ENCODE peak calls at places on chromosome 17, in six cellular contexts. I is cardiac muscle cell, Z is cardiac fibroblast, N is AG09309, T is brain microvascular endothelial cell, D is neural progenitor cell. C is an unnamed sample.

GRCh38 chr17:17889922-17890321 is 53.1 kb upstream of the SREBF1 start:
- DNase-seq in I (no peak), Z (no peak), N (no peak), T (no peak), D (no peak), C (no peak)

GRCh38 chr17:73658821-73659220 is 14.6 kb upstream of the SDK2 start:
- DNase-seq in I (no peak), Z (no peak), N (no peak), T (no peak), D (no peak), C (no peak)

GRCh38 chr17:13085578-13085977 is 67.8 kb upstream of the ELAC2 start:
- DNase-seq in I (no peak), Z (no peak), N (no peak), T (no peak), D (no peak), C (no peak)

GRCh38 chr17:5508855-5509254 is 22.5 kb downstream of the MIS12 start:
- DNase-seq in I (peak), Z (peak), N (no peak), T (peak), D (peak), C (peak)

GRCh38 chr17:42853004-42853403 is 2.0 kb downstream of the AOC3 start:
- DNase-seq in I (no peak), Z (no peak), N (no peak), T (no peak), D (no peak), C (no peak)

GRCh38 chr17:2707721-2708584 is 3.6 kb downstream of the CLUH start:
- DNase-seq in I (no peak), Z (no peak), N (no peak), T (no peak), D (peak), C (no peak)

GRCh38 chr17:44230139-44230695 is 10.7 kb upstream of the UBTF start:
- DNase-seq in I (no peak), Z (no peak), N (no peak), T (no peak), D (no peak), C (no peak)

GRCh38 chr17:42673885-42674754 is 2.7 kb downstream of the PLEKHH3 start:
- DNase-seq in I (peak), Z (peak), N (no peak), T (no peak), D (peak), C (no peak)

GRCh38 chr17:76260669-76261068 is 4.5 kb upstream of the UBALD2 start:
- DNase-seq in I (no peak), Z (no peak), N (no peak), T (no peak), D (no peak), C (no peak)

GRCh38 chr17:41965694-41966375 is 760 bp upstream of the CNP start:
- DNase-seq in I (peak), Z (peak), N (no peak), T (no peak), D (peak), C (no peak)

GRCh38 chr17:44766409-44767038 is 7.7 kb downstream of the ADAM11 start:
- DNase-seq in I (no peak), Z (no peak), N (no peak), T (no peak), D (no peak), C (no peak)

GRCh38 chr17:64505320-64506200 is 529 bp downstream of the DDX5 start:
- DNase-seq in I (peak), Z (peak), N (peak), T (peak), D (peak), C (peak)

GRCh38 chr17:68446626-68447041 is 10.7 kb downstream of the WIPI1 start:
- DNase-seq in I (no peak), Z (no peak), N (no peak), T (no peak), D (no peak), C (no peak)

GRCh38 chr17:13500947-13501346 is 100.8 kb downstream of the HS3ST3A1 start:
- DNase-seq in I (no peak), Z (no peak), N (no peak), T (no peak), D (no peak), C (no peak)

GRCh38 chr17:17568772-17569195 is 22.7 kb downstream of the PEMT start:
- DNase-seq in I (peak), Z (peak), N (no peak), T (no peak), D (peak), C (no peak)

GRCh38 chr17:44967026-44967906 is 837 bp downstream of the C1QL1 start:
- DNase-seq in I (no peak), Z (no peak), N (no peak), T (no peak), D (peak), C (no peak)

GRCh38 chr17:73595931-73596330 is 48.3 kb downstream of the SDK2 start:
- DNase-seq in I (no peak), Z (no peak), N (no peak), T (no peak), D (no peak), C (no peak)

GRCh38 chr17:72790194-72790593 is 302.3 kb downstream of the SLC39A11 start:
- DNase-seq in I (no peak), Z (no peak), N (no peak), T (no peak), D (no peak), C (no peak)

GRCh38 chr17:42459983-42460300 is 1.3 kb downstream of the ATP6V0A1 start:
- DNase-seq in I (peak), Z (peak), N (no peak), T (peak), D (peak), C (no peak)

GRCh38 chr17:3915642-3916012 is 638 bp downstream of the P2RX1 start:
- DNase-seq in I (no peak), Z (no peak), N (no peak), T (no peak), D (no peak), C (no peak)

GRCh38 chr17:45127209-45127582 is 5.1 kb downstream of the PLCD3 start:
- DNase-seq in I (no peak), Z (no peak), N (no peak), T (no peak), D (no peak), C (no peak)

GRCh38 chr17:45784583-45785372 is 658 bp downstream of the CRHR1 start:
- DNase-seq in I (peak), Z (no peak), N (no peak), T (no peak), D (peak), C (no peak)

GRCh38 chr17:5819396-5819795 is 235.1 kb upstream of the NLRP1 start:
- DNase-seq in I (no peak), Z (peak), N (no peak), T (no peak), D (no peak), C (no peak)

GRCh38 chr17:31472137-31472536 is 80.7 kb downstream of the RAB11FIP4 start:
- DNase-seq in I (no peak), Z (no peak), N (no peak), T (no peak), D (no peak), C (no peak)

GRCh38 chr17:56679767-56680422 is 86.4 kb downstream of the NOG start:
- DNase-seq in I (no peak), Z (no peak), N (no peak), T (peak), D (no peak), C (no peak)

GRCh38 chr17:36920032-36921000 is 17.0 kb upstream of the LHX1 start:
- DNase-seq in I (no peak), Z (peak), N (no peak), T (no peak), D (peak), C (peak)

GRCh38 chr17:38556234-38556633 is 49.5 kb downstream of the SRCIN1 start:
- DNase-seq in I (no peak), Z (no peak), N (no peak), T (no peak), D (no peak), C (no peak)

GRCh38 chr17:27526603-27527002 is 70.4 kb downstream of the KSR1 start:
- DNase-seq in I (peak), Z (peak), N (no peak), T (peak), D (peak), C (no peak)

GRCh38 chr17:2905269-2905668 is 109.0 kb downstream of the RAP1GAP2 start:
- DNase-seq in I (no peak), Z (no peak), N (no peak), T (no peak), D (no peak), C (no peak)

GRCh38 chr17:16879686-16880085 is 92.2 kb downstream of the TNFRSF13B start:
- DNase-seq in I (no peak), Z (no peak), N (no peak), T (no peak), D (no peak), C (no peak)

GRCh38 chr17:1109606-1110523 is 69.9 kb downstream of the ABR start:
- DNase-seq in I (no peak), Z (no peak), N (no peak), T (no peak), D (peak), C (no peak)

GRCh38 chr17:31415004-31415454 is 23.6 kb downstream of the RAB11FIP4 start:
- DNase-seq in I (no peak), Z (no peak), N (no peak), T (no peak), D (no peak), C (no peak)

GRCh38 chr17:43822566-43823190 is 10.3 kb downstream of the MPP3 start:
- DNase-seq in I (peak), Z (no peak), N (no peak), T (no peak), D (no peak), C (no peak)

DNA sequence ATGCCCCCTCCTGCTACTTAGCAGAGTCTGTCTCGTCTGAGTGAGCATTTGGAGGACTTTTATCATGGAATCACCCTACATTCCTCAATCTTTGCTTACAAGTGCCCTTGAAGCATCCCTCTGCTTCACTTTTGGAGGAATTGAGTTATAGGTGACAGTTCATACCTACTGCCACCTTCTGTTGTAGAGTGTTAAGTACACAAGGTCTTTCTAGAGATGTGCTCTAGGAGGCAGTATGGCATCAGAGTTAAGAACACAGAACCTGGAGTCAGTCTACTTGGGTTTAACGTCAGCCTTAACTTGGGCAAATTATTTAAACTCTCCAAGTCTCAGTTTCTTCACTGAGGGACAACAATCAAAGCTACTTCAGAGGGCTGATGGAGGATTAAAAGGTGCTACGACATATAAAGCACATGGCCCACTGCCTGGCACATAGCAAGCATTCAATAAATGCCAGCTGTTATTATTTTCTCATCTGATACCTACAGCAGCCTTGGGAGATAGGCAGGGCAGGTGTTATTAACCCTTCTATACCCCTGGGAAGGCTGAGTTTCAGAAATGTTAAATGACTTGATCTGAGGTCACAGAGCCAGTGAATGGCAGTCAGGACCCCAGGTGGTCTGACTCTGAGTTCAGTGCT is 62.2 kb downstream of the UTP18 start:
- DNase-seq in I (peak), Z (peak), N (peak), T (no peak), D (peak), C (no peak)
- TF ChIP-seq CTCF in I (peak), Z (peak), N (peak), T (peak), D (peak), C (peak)

DNA sequence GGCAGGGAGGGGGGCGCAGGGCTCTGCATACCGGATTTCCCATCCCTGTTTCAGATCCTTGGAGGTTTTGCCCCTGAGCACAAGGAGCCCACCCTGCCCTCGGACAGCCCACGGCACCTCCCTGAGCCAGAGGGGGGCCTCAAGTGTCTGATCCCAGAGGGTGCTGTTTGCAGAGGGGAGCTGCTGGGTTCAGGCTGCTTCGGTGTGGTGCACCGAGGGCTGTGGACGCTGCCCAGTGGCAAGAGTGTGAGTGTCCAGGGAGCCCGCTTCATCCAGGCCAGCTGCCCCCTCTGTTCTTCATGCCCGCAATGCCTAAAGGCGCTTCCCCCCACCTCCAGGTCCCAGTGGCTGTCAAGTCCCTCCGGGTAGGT is 2.5 kb downstream of the TNK1 start:
- DNase-seq in I (no peak), Z (no peak), N (no peak), T (no peak), D (no peak), C (no peak)
- H3K4me3 ChIP-seq in I (no peak), Z (no peak), N (no peak), T (no peak), D (no peak), C (no peak)

GRCh38 chr17:61583242-61583641 is 7.8 kb downstream of the NACA2 start:
- DNase-seq in I (peak), Z (peak), N (peak), T (peak), D (no peak), C (peak)
- TF ChIP-seq CTCF in I (peak), Z (peak), N (peak), T (peak), D (peak), C (peak)

GRCh38 chr17:82590216-82590615 is 58.0 kb downstream of the WDR45B start:
- DNase-seq in I (no peak), Z (no peak), N (no peak), T (no peak), D (no peak), C (no peak)
- H3K4me3 ChIP-seq in I (no peak), Z (no peak), N (no peak), T (no peak), D (no peak), C (no peak)

GRCh38 chr17:77889866-77890760 is 68.4 kb upstream of the TNRC6C start:
- DNase-seq in I (no peak), Z (no peak), N (no peak), T (no peak), D (no peak), C (no peak)
- TF ChIP-seq CTCF in I (no peak), Z (no peak), N (peak), T (no peak), D (no peak), C (no peak)

GRCh38 chr17:55391764-55392467 is 29.7 kb downstream of the MMD start:
- DNase-seq in I (no peak), Z (no peak), N (no peak), T (no peak), D (no peak), C (no peak)
- H3K4me3 ChIP-seq in I (no peak), Z (no peak), N (no peak), T (no peak), D (no peak), C (no peak)

GRCh38 chr17:48001187-48001586 is 30.3 kb downstream of the CDK5RAP3 start:
- DNase-seq in I (peak), Z (no peak), N (no peak), T (no peak), D (no peak), C (no peak)

GRCh38 chr17:48002208-48002919 is 31.5 kb downstream of the CDK5RAP3 start:
- DNase-seq in I (peak), Z (peak), N (no peak), T (peak), D (peak), C (peak)

GRCh38 chr17:48003686-48004120 is 32.8 kb downstream of the CDK5RAP3 start:
- DNase-seq in I (no peak), Z (no peak), N (no peak), T (no peak), D (peak), C (no peak)

GRCh38 chr17:48004973-48005372 is 32.6 kb downstream of the COPZ2 start:
- DNase-seq in I (no peak), Z (no peak), N (no peak), T (no peak), D (no peak), C (no peak)

GRCh38 chr17:48002920-48003685 is 32.2 kb downstream of the CDK5RAP3 start:
- DNase-seq in I (no peak), Z (no peak), N (no peak), T (peak), D (peak), C (no peak)
- TF ChIP-seq CTCF in I (no peak), Z (no peak), N (no peak), T (peak), D (peak), C (peak)

GRCh38 chr17:79728908-79729471 is 1.8 kb upstream of the ENPP7 start:
- DNase-seq in I (no peak), Z (no peak), N (no peak), T (no peak), D (no peak), C (no peak)

GRCh38 chr17:79729761-79730160 is 982 bp upstream of the ENPP7 start:
- DNase-seq in I (no peak), Z (no peak), N (no peak), T (no peak), D (no peak), C (no peak)

GRCh38 chr17:79730769-79731483 is at the start of gene ENPP7:
- DNase-seq in I (no peak), Z (no peak), N (no peak), T (no peak), D (no peak), C (no peak)

GRCh38 chr17:79730437-79730768 is 340 bp upstream of the ENPP7 start:
- DNase-seq in I (no peak), Z (no peak), N (no peak), T (no peak), D (no peak), C (no peak)

GRCh38 chr17:79728169-79728907 is 2.4 kb upstream of the ENPP7 start:
- DNase-seq in I (peak), Z (peak), N (peak), T (peak), D (peak), C (peak)
- H3K4me3 ChIP-seq in I (no peak), Z (peak), N (peak), T (peak), D (peak), C (peak)

DNA sequence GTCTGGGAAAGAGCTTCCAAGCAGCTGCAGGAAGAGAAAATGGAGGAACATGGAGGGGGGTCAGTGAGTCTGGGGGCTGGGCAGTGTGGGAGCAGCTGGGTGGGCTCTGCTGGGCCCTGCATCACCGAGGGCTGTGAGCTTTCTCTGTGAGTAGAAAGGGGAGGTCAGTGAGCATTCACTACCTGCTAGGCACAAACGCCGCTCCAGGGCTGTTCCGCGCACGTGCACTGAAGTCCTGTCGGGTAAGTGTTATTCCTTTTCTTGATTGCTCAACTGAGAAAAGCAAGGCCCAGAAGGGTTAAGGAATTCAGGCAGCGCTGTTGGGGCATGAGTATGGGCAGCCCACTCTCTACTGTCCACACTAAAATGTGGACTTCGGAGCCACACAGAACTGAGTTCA is 4.7 kb downstream of the CACNG5 start:
- DNase-seq in I (no peak), Z (no peak), N (no peak), T (no peak), D (no peak), C (no peak)
- TF ChIP-seq CTCF in I (no peak), Z (no peak), N (no peak), T (no peak), D (no peak), C (no peak)

DNA sequence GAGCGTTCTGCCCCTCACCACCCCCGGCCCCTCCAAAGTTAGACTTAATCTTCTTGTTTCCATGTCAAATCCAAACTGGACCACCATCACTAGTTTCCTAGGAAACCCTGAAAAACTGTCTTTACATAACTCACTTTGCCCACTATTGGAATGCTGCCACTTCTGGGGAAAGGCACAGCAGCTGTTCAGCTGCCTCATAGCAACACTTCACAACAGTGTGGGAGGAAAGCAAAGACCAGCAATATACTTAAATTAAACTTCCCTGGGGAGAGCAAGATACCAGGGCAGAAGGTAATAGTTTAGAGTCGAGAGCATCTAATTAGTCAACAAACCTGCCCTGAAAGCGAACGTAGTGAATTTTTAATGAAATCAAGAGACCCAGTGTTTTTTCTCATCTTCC is 452.3 kb downstream of the KCNJ2 start:
- DNase-seq in I (peak), Z (peak), N (no peak), T (no peak), D (peak), C (peak)
- H3K4me3 ChIP-seq in I (no peak), Z (no peak), N (no peak), T (no peak), D (no peak), C (no peak)